ENCODE peak calls at places on chromosome 10, in five cellular contexts. One of them, this sample, is unnamed.

GRCh38 chr10:131249238-131249956 is 62.1 kb downstream of the TCERG1L start:
- DNase-seq in fibroblast of pulmonary artery: no peak
- DNase-seq in non-pigmented ciliary epithelial cell: no peak
- DNase-seq in posterior cingulate gyrus: no peak
- DNase-seq in astrocyte of the hippocampus: no peak
- DNase-seq in this sample: no peak

GRCh38 chr10:103816431-103816830 is 38.9 kb downstream of the SH3PXD2A start:
- DNase-seq in fibroblast of pulmonary artery: peak
- DNase-seq in non-pigmented ciliary epithelial cell: no peak
- DNase-seq in posterior cingulate gyrus: no peak
- DNase-seq in astrocyte of the hippocampus: peak
- DNase-seq in this sample: peak

GRCh38 chr10:113921571-113922370 is 67.3 kb downstream of the NHLRC2 start:
- DNase-seq in fibroblast of pulmonary artery: peak
- DNase-seq in non-pigmented ciliary epithelial cell: no peak
- DNase-seq in posterior cingulate gyrus: no peak
- DNase-seq in astrocyte of the hippocampus: no peak
- DNase-seq in this sample: no peak

GRCh38 chr10:521844-522243 is 167.6 kb downstream of the DIP2C start:
- DNase-seq in fibroblast of pulmonary artery: no peak
- DNase-seq in non-pigmented ciliary epithelial cell: no peak
- DNase-seq in posterior cingulate gyrus: no peak
- DNase-seq in astrocyte of the hippocampus: no peak
- DNase-seq in this sample: no peak

GRCh38 chr10:58651040-58651439 is 138.4 kb downstream of the BICC1 start:
- DNase-seq in fibroblast of pulmonary artery: peak
- DNase-seq in non-pigmented ciliary epithelial cell: no peak
- DNase-seq in posterior cingulate gyrus: no peak
- DNase-seq in astrocyte of the hippocampus: peak
- DNase-seq in this sample: peak

GRCh38 chr10:113433711-113434110 is 119.1 kb upstream of the HABP2 start:
- DNase-seq in fibroblast of pulmonary artery: no peak
- DNase-seq in non-pigmented ciliary epithelial cell: no peak
- DNase-seq in posterior cingulate gyrus: no peak
- DNase-seq in astrocyte of the hippocampus: no peak
- DNase-seq in this sample: no peak

GRCh38 chr10:131569851-131570715 is 258.6 kb upstream of the TCERG1L start:
- DNase-seq in fibroblast of pulmonary artery: no peak
- DNase-seq in non-pigmented ciliary epithelial cell: no peak
- DNase-seq in posterior cingulate gyrus: no peak
- DNase-seq in astrocyte of the hippocampus: no peak
- DNase-seq in this sample: no peak

GRCh38 chr10:132094581-132095234 is 29.0 kb downstream of the JAKMIP3 start:
- DNase-seq in fibroblast of pulmonary artery: no peak
- DNase-seq in non-pigmented ciliary epithelial cell: no peak
- DNase-seq in posterior cingulate gyrus: no peak
- DNase-seq in astrocyte of the hippocampus: no peak
- DNase-seq in this sample: no peak

GRCh38 chr10:103653581-103654020 is 160.1 kb downstream of the NEURL1 start:
- DNase-seq in fibroblast of pulmonary artery: no peak
- DNase-seq in non-pigmented ciliary epithelial cell: no peak
- DNase-seq in posterior cingulate gyrus: no peak
- DNase-seq in astrocyte of the hippocampus: no peak
- DNase-seq in this sample: no peak

GRCh38 chr10:6055929-6056328 is 6.2 kb downstream of the IL2RA start:
- DNase-seq in fibroblast of pulmonary artery: no peak
- DNase-seq in non-pigmented ciliary epithelial cell: no peak
- DNase-seq in posterior cingulate gyrus: no peak
- DNase-seq in astrocyte of the hippocampus: no peak
- DNase-seq in this sample: no peak

GRCh38 chr10:110425684-110426293 is 71.9 kb upstream of the DUSP5 start:
- DNase-seq in fibroblast of pulmonary artery: peak
- DNase-seq in non-pigmented ciliary epithelial cell: peak
- DNase-seq in posterior cingulate gyrus: no peak
- DNase-seq in astrocyte of the hippocampus: peak
- DNase-seq in this sample: peak

GRCh38 chr10:51915031-51915542 is 215.7 kb upstream of the CSTF2T start:
- DNase-seq in fibroblast of pulmonary artery: peak
- DNase-seq in non-pigmented ciliary epithelial cell: no peak
- DNase-seq in posterior cingulate gyrus: no peak
- DNase-seq in astrocyte of the hippocampus: no peak
- DNase-seq in this sample: no peak

GRCh38 chr10:119139464-119140067 is 25.9 kb downstream of the SFXN4 start:
- DNase-seq in fibroblast of pulmonary artery: peak
- DNase-seq in non-pigmented ciliary epithelial cell: no peak
- DNase-seq in posterior cingulate gyrus: no peak
- DNase-seq in astrocyte of the hippocampus: peak
- DNase-seq in this sample: peak

GRCh38 chr10:33899578-33900531 is 565.4 kb upstream of the NRP1 start:
- DNase-seq in fibroblast of pulmonary artery: peak
- DNase-seq in non-pigmented ciliary epithelial cell: no peak
- DNase-seq in posterior cingulate gyrus: no peak
- DNase-seq in astrocyte of the hippocampus: no peak
- DNase-seq in this sample: no peak

GRCh38 chr10:63901916-63902315 is 380.7 kb downstream of the REEP3 start:
- DNase-seq in fibroblast of pulmonary artery: peak
- DNase-seq in non-pigmented ciliary epithelial cell: no peak
- DNase-seq in posterior cingulate gyrus: no peak
- DNase-seq in astrocyte of the hippocampus: peak
- DNase-seq in this sample: no peak